ENCODE peak calls at places on chromosomes 7 and 10, in four cellular contexts. N is activated T-helper 9 cell treated with anti-CD3 and anti-CD28 coated beads, Interleukin-2, amount 50 U/mL, for 16 hours; G is OCI-LY7; Z is CD4-positive, alpha-beta T cell. L is an unnamed sample.

GRCh38 chr10:22278441-22278782 is 37.8 kb upstream of the COMMD3 start:
- DNase-seq in G (no peak), Z (no peak), N (no peak), L (no peak)

GRCh38 chr10:31642296-31642695 is 286.3 kb downstream of the ARHGAP12 start:
- DNase-seq in Z (no peak), G (no peak), N (no peak), L (no peak)

GRCh38 chr10:72754275-72755032 is 62.5 kb downstream of the MCU start:
- DNase-seq in N (no peak), Z (no peak), G (no peak), L (no peak)

GRCh38 chr7:86647340-86648094 is 3.8 kb downstream of the GRM3 start:
- DNase-seq in N (no peak), G (no peak), Z (no peak), L (no peak)

GRCh38 chr10:121036431-121036830 is 185.3 kb downstream of the WDR11 start:
- DNase-seq in Z (no peak), G (no peak), N (no peak), L (no peak)

GRCh38 chr7:148783801-148784527 is 85.3 kb downstream of the CUL1 start:
- DNase-seq in N (no peak), G (no peak), Z (no peak), L (no peak)

GRCh38 chr10:23968296-23968695 is 240.6 kb upstream of the KIAA1217 start:
- DNase-seq in Z (no peak), N (no peak), G (no peak), L (no peak)

GRCh38 chr10:75974080-75974479 is 542.7 kb downstream of the LRMDA start:
- DNase-seq in G (no peak), N (no peak), Z (no peak), L (no peak)

GRCh38 chr7:43735802-43736603 is 6.7 kb upstream of the COA1 start:
- DNase-seq in N (no peak), Z (no peak), G (no peak), L (no peak)

GRCh38 chr10:110336111-110336721 is 31.5 kb upstream of the SMNDC1 start:
- DNase-seq in Z (no peak), G (no peak), N (no peak), L (no peak)

GRCh38 chr7:45126920-45127319 is 15.4 kb upstream of the TBRG4 start:
- DNase-seq in Z (no peak), N (no peak), G (no peak), L (no peak)

GRCh38 chr10:58350619-58351323 is 16.0 kb downstream of the UBE2D1 start:
- DNase-seq in Z (no peak), G (no peak), N (no peak), L (peak)

GRCh38 chr10:103820101-103821062 is 35.0 kb downstream of the SH3PXD2A start:
- DNase-seq in N (no peak), Z (no peak), G (no peak), L (no peak)

GRCh38 chr7:16644987-16645592 is 464 bp downstream of the ANKMY2 start:
- DNase-seq in Z (no peak), N (no peak), G (peak), L (peak)

GRCh38 chr10:121927361-121927840 is 430 bp downstream of the ATE1 start:
- DNase-seq in N (no peak), G (peak), Z (no peak), L (peak)

GRCh38 chr10:122648599-122649428 is 50.8 kb downstream of the C10orf120 start:
- DNase-seq in G (peak), Z (no peak), N (no peak), L (peak)

GRCh38 chr10:97525086-97525485 is 26.4 kb downstream of the UBTD1 start:
- DNase-seq in G (no peak), Z (no peak), N (no peak), L (no peak)

GRCh38 chr10:83723080-83723479 is 416.2 kb upstream of the GHITM start:
- DNase-seq in N (no peak), G (no peak), Z (no peak), L (no peak)

GRCh38 chr10:48759113-48759901 is 74.6 kb downstream of the WDFY4 start:
- DNase-seq in N (no peak), G (no peak), Z (no peak), L (no peak)

GRCh38 chr7:70704921-70705346 is 427.0 kb upstream of the GALNT17 start:
- DNase-seq in N (no peak), Z (no peak), G (no peak), L (peak)

GRCh38 chr10:113960617-113961260 is 82.9 kb upstream of the ADRB1 start:
- DNase-seq in G (peak), N (no peak), Z (peak), L (peak)

GRCh38 chr10:43683451-43684197 is 34.9 kb upstream of the ZNF32 start:
- DNase-seq in G (peak), Z (no peak), N (no peak), L (no peak)

GRCh38 chr7:131556912-131557457 is 557 bp upstream of the PODXL start:
- DNase-seq in N (no peak), Z (no peak), G (no peak), L (peak)

GRCh38 chr7:2109936-2110585 is 122.7 kb downstream of the MAD1L1 start:
- DNase-seq in G (peak), Z (no peak), N (peak), L (no peak)

GRCh38 chr7:88312061-88312663 is 5.5 kb upstream of the STEAP4 start:
- DNase-seq in Z (no peak), N (no peak), G (no peak), L (no peak)

GRCh38 chr7:127738859-127739258 is 86.9 kb downstream of the SND1 start:
- DNase-seq in N (no peak), G (peak), Z (no peak), L (no peak)

GRCh38 chr10:94991243-94991888 is 52.9 kb downstream of the CYP2C9 start:
- DNase-seq in Z (no peak), N (no peak), G (no peak), L (no peak)

GRCh38 chr7:101884671-101885596 is 67.5 kb downstream of the CUX1 start:
- DNase-seq in Z (no peak), N (no peak), G (peak), L (no peak)

GRCh38 chr7:143375298-143376034 is 5.7 kb upstream of the ZYX start:
- DNase-seq in G (peak), Z (peak), N (no peak), L (no peak)

GRCh38 chr7:158109364-158110033 is 478.1 kb downstream of the PTPRN2 start:
- DNase-seq in N (no peak), G (peak), Z (no peak), L (no peak)

GRCh38 chr7:20794676-20795075 is 8.0 kb upstream of the SP8 start:
- DNase-seq in Z (no peak), N (no peak), G (no peak), L (no peak)

GRCh38 chr10:71888623-71889387 is 37.8 kb upstream of the PSAP start:
- DNase-seq in Z (peak), G (peak), N (peak), L (peak)

GRCh38 chr10:8043569-8044306 is 10.8 kb upstream of the GATA3 start:
- DNase-seq in G (no peak), Z (no peak), N (no peak), L (no peak)